ENCODE peak calls at places on chromosomes 12 and 14, in five cellular contexts. P is adrenal gland; G is dermis microvascular lymphatic vessel endothelial cell; S is Caco-2; B is activated CD4-positive, alpha-beta T cell treated with anti-CD3 and anti-CD28 coated beads, Interleukin-2, amount 10 ng/mL, durations not matched to agents 7 days and 5 days. C is an unnamed sample.

GRCh38 chr14:20657216-20658211 is 16.0 kb upstream of the OR6S1 start:
- DNase-seq in P (no peak), G (no peak), S (peak; percentile 80), B (peak; percentile 25), C (peak; percentile 45)

GRCh38 chr12:98817779-98818178 is 172.7 kb downstream of the APAF1 start:
- DNase-seq in P (no peak), G (no peak), S (no peak), B (no peak), C (no peak)

GRCh38 chr12:74334770-74335169 is 202.9 kb upstream of the ATXN7L3B start:
- DNase-seq in P (no peak), G (no peak), S (no peak), B (no peak), C (no peak)

GRCh38 chr14:61928300-61928699 is 166.1 kb downstream of the SNAPC1 start:
- DNase-seq in P (no peak), G (no peak), S (no peak), B (no peak), C (no peak)

GRCh38 chr12:3596703-3597472 is 105.9 kb downstream of the PRMT8 start:
- DNase-seq in P (no peak), G (no peak), S (no peak), B (no peak), C (no peak)

GRCh38 chr14:23068792-23069412 is 11.6 kb upstream of the CDH24 start:
- DNase-seq in P (peak; percentile 90), G (peak; percentile 82), S (peak; percentile 89), B (peak; percentile 87), C (peak; percentile 96)

GRCh38 chr14:99215277-99215676 is 56.7 kb downstream of the BCL11B start:
- DNase-seq in P (no peak), G (no peak), S (no peak), B (no peak), C (peak; percentile 67)

GRCh38 chr12:76611533-76611932 is 52.0 kb upstream of the OSBPL8 start:
- DNase-seq in P (peak; percentile 56), G (no peak), S (no peak), B (no peak), C (no peak)

GRCh38 chr14:89504602-89505320 is 87.7 kb upstream of the FOXN3 start:
- DNase-seq in P (peak; percentile 21), G (no peak), S (no peak), B (peak; percentile 29), C (no peak)

GRCh38 chr12:96170328-96170727 is 23.8 kb upstream of the ELK3 start:
- DNase-seq in P (no peak), G (no peak), S (no peak), B (no peak), C (no peak)

GRCh38 chr12:6917491-6918231 is 3.3 kb downstream of the ENO2 start:
- DNase-seq in P (no peak), G (no peak), S (no peak), B (no peak), C (no peak)

GRCh38 chr12:109448272-109448671 is 28.8 kb downstream of the KCTD10 start:
- DNase-seq in P (no peak), G (no peak), S (no peak), B (no peak), C (no peak)